ENCODE peak calls at places on chromosome 18, in ten cellular contexts. One of them, this sample, is unnamed.

GRCh38 chr18:7987284-7987976 is 420.3 kb downstream of the PTPRM start:
- DNase-seq in gastrocnemius medialis: no peak
- DNase-seq in WTC11: no peak
- DNase-seq in B cell: no peak
- DNase-seq in CD8-positive, alpha-beta T cell: no peak
- DNase-seq in psoas muscle: no peak
- DNase-seq in left ventricle myocardium inferior: no peak
- DNase-seq in ascending aorta: no peak
- DNase-seq in cardiac fibroblast: peak
- DNase-seq in nephron progenitor cell: no peak
- DNase-seq in this sample: no peak

GRCh38 chr18:56532176-56532840 is 106.1 kb downstream of the TXNL1 start:
- DNase-seq in gastrocnemius medialis: no peak
- DNase-seq in WTC11: no peak
- DNase-seq in B cell: no peak
- DNase-seq in CD8-positive, alpha-beta T cell: no peak
- DNase-seq in psoas muscle: no peak
- DNase-seq in left ventricle myocardium inferior: no peak
- DNase-seq in ascending aorta: no peak
- DNase-seq in cardiac fibroblast: peak
- DNase-seq in nephron progenitor cell: no peak
- DNase-seq in this sample: peak

GRCh38 chr18:35072616-35073015 is 31.4 kb downstream of the MAPRE2 start:
- DNase-seq in gastrocnemius medialis: no peak
- DNase-seq in WTC11: no peak
- DNase-seq in B cell: no peak
- DNase-seq in CD8-positive, alpha-beta T cell: no peak
- DNase-seq in psoas muscle: no peak
- DNase-seq in left ventricle myocardium inferior: no peak
- DNase-seq in ascending aorta: no peak
- DNase-seq in cardiac fibroblast: no peak
- DNase-seq in nephron progenitor cell: no peak
- DNase-seq in this sample: no peak

GRCh38 chr18:79278896-79279295 is 116.8 kb upstream of the NFATC1 start:
- DNase-seq in gastrocnemius medialis: no peak
- DNase-seq in WTC11: no peak
- DNase-seq in B cell: no peak
- DNase-seq in CD8-positive, alpha-beta T cell: no peak
- DNase-seq in psoas muscle: no peak
- DNase-seq in left ventricle myocardium inferior: no peak
- DNase-seq in ascending aorta: no peak
- DNase-seq in cardiac fibroblast: no peak
- DNase-seq in nephron progenitor cell: no peak
- DNase-seq in this sample: no peak

GRCh38 chr18:78912862-78913261 is 66.8 kb upstream of the SALL3 start:
- DNase-seq in gastrocnemius medialis: no peak
- DNase-seq in WTC11: no peak
- DNase-seq in B cell: no peak
- DNase-seq in CD8-positive, alpha-beta T cell: no peak
- DNase-seq in psoas muscle: no peak
- DNase-seq in left ventricle myocardium inferior: no peak
- DNase-seq in ascending aorta: peak
- DNase-seq in cardiac fibroblast: no peak
- DNase-seq in nephron progenitor cell: no peak
- DNase-seq in this sample: no peak

GRCh38 chr18:11052800-11053199 is 96.6 kb downstream of the PIEZO2 start:
- DNase-seq in gastrocnemius medialis: no peak
- DNase-seq in WTC11: no peak
- DNase-seq in B cell: no peak
- DNase-seq in CD8-positive, alpha-beta T cell: no peak
- DNase-seq in psoas muscle: no peak
- DNase-seq in left ventricle myocardium inferior: no peak
- DNase-seq in ascending aorta: no peak
- DNase-seq in cardiac fibroblast: no peak
- DNase-seq in nephron progenitor cell: no peak
- DNase-seq in this sample: no peak

GRCh38 chr18:58911241-58911640 is 46.6 kb downstream of the ZNF532 start:
- DNase-seq in gastrocnemius medialis: no peak
- DNase-seq in WTC11: no peak
- DNase-seq in B cell: no peak
- DNase-seq in CD8-positive, alpha-beta T cell: no peak
- DNase-seq in psoas muscle: no peak
- DNase-seq in left ventricle myocardium inferior: no peak
- DNase-seq in ascending aorta: no peak
- DNase-seq in cardiac fibroblast: no peak
- DNase-seq in nephron progenitor cell: no peak
- DNase-seq in this sample: no peak

GRCh38 chr18:76801567-76802505 is 20.5 kb upstream of the ZNF236 start:
- DNase-seq in gastrocnemius medialis: peak
- DNase-seq in WTC11: peak
- DNase-seq in B cell: peak
- DNase-seq in CD8-positive, alpha-beta T cell: no peak
- DNase-seq in psoas muscle: peak
- DNase-seq in left ventricle myocardium inferior: peak
- DNase-seq in ascending aorta: peak
- DNase-seq in cardiac fibroblast: peak
- DNase-seq in nephron progenitor cell: peak
- DNase-seq in this sample: peak

GRCh38 chr18:71951021-71951420 is 593.1 kb downstream of the CBLN2 start:
- DNase-seq in gastrocnemius medialis: no peak
- DNase-seq in WTC11: no peak
- DNase-seq in B cell: no peak
- DNase-seq in CD8-positive, alpha-beta T cell: no peak
- DNase-seq in psoas muscle: no peak
- DNase-seq in left ventricle myocardium inferior: no peak
- DNase-seq in ascending aorta: no peak
- DNase-seq in cardiac fibroblast: no peak
- DNase-seq in nephron progenitor cell: no peak
- DNase-seq in this sample: no peak

GRCh38 chr18:5075297-5075696 is 121.8 kb downstream of the AKAIN1 start:
- DNase-seq in gastrocnemius medialis: no peak
- DNase-seq in WTC11: no peak
- DNase-seq in B cell: no peak
- DNase-seq in CD8-positive, alpha-beta T cell: no peak
- DNase-seq in psoas muscle: no peak
- DNase-seq in left ventricle myocardium inferior: no peak
- DNase-seq in ascending aorta: no peak
- DNase-seq in cardiac fibroblast: no peak
- DNase-seq in nephron progenitor cell: no peak
- DNase-seq in this sample: no peak

GRCh38 chr18:5068856-5069255 is 128.2 kb downstream of the AKAIN1 start:
- DNase-seq in gastrocnemius medialis: no peak
- DNase-seq in WTC11: no peak
- DNase-seq in B cell: no peak
- DNase-seq in CD8-positive, alpha-beta T cell: no peak
- DNase-seq in psoas muscle: no peak
- DNase-seq in left ventricle myocardium inferior: no peak
- DNase-seq in ascending aorta: no peak
- DNase-seq in cardiac fibroblast: peak
- DNase-seq in nephron progenitor cell: no peak
- DNase-seq in this sample: no peak

GRCh38 chr18:5073026-5073944 is 123.8 kb downstream of the AKAIN1 start:
- DNase-seq in gastrocnemius medialis: no peak
- DNase-seq in WTC11: no peak
- DNase-seq in B cell: peak
- DNase-seq in CD8-positive, alpha-beta T cell: no peak
- DNase-seq in psoas muscle: no peak
- DNase-seq in left ventricle myocardium inferior: no peak
- DNase-seq in ascending aorta: no peak
- DNase-seq in cardiac fibroblast: peak
- DNase-seq in nephron progenitor cell: peak
- DNase-seq in this sample: peak
- TF ChIP-seq CTCF in gastrocnemius medialis: peak
- TF ChIP-seq CTCF in WTC11: no peak
- TF ChIP-seq CTCF in B cell: peak
- TF ChIP-seq CTCF in CD8-positive, alpha-beta T cell: peak
- TF ChIP-seq CTCF in psoas muscle: peak
- TF ChIP-seq CTCF in left ventricle myocardium inferior: peak
- TF ChIP-seq CTCF in ascending aorta: peak
- TF ChIP-seq CTCF in cardiac fibroblast: peak
- TF ChIP-seq CTCF in nephron progenitor cell: peak
- TF ChIP-seq CTCF in this sample: peak

DNA sequence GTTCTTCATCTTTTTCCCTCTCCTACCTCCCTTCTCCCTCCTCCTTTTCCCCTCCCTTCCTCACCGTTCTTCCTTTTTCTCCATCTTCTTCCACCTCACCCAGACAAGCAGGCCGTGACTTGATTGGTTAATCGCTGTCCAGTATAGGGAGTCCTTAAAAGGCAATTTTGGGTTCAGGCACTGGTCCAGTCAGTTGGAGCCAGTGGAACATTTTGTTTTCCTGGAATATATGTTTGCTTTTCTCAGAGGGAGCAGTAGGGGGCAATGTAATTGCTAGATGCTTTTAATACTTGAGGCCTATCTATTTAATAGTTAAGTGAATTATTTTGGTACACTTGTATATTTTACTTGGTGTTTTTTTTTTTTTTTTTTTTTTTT is 15.0 kb downstream of the ELAC1 start:
- DNase-seq in gastrocnemius medialis: no peak
- DNase-seq in WTC11: no peak
- DNase-seq in B cell: no peak
- DNase-seq in CD8-positive, alpha-beta T cell: no peak
- DNase-seq in psoas muscle: no peak
- DNase-seq in left ventricle myocardium inferior: no peak
- DNase-seq in ascending aorta: no peak
- DNase-seq in cardiac fibroblast: peak
- DNase-seq in nephron progenitor cell: no peak
- DNase-seq in this sample: no peak
- TF ChIP-seq CTCF in gastrocnemius medialis: no peak
- TF ChIP-seq CTCF in WTC11: no peak
- TF ChIP-seq CTCF in B cell: no peak
- TF ChIP-seq CTCF in CD8-positive, alpha-beta T cell: no peak
- TF ChIP-seq CTCF in psoas muscle: no peak
- TF ChIP-seq CTCF in left ventricle myocardium inferior: no peak
- TF ChIP-seq CTCF in ascending aorta: no peak
- TF ChIP-seq CTCF in cardiac fibroblast: no peak
- TF ChIP-seq CTCF in nephron progenitor cell: no peak
- TF ChIP-seq CTCF in this sample: no peak

GRCh38 chr18:55405655-55406373 is 182.2 kb downstream of the TCF4 start:
- DNase-seq in gastrocnemius medialis: peak
- DNase-seq in WTC11: no peak
- DNase-seq in B cell: no peak
- DNase-seq in CD8-positive, alpha-beta T cell: no peak
- DNase-seq in psoas muscle: peak
- DNase-seq in left ventricle myocardium inferior: peak
- DNase-seq in ascending aorta: peak
- DNase-seq in cardiac fibroblast: peak
- DNase-seq in nephron progenitor cell: peak
- DNase-seq in this sample: no peak
- TF ChIP-seq CTCF in gastrocnemius medialis: peak
- TF ChIP-seq CTCF in WTC11: no peak
- TF ChIP-seq CTCF in B cell: no peak
- TF ChIP-seq CTCF in CD8-positive, alpha-beta T cell: no peak
- TF ChIP-seq CTCF in psoas muscle: peak
- TF ChIP-seq CTCF in left ventricle myocardium inferior: peak
- TF ChIP-seq CTCF in ascending aorta: no peak
- TF ChIP-seq CTCF in cardiac fibroblast: peak
- TF ChIP-seq CTCF in nephron progenitor cell: no peak
- TF ChIP-seq CTCF in this sample: no peak

GRCh38 chr18:55280515-55280914 is 307.5 kb downstream of the TCF4 start:
- DNase-seq in gastrocnemius medialis: no peak
- DNase-seq in WTC11: no peak
- DNase-seq in B cell: no peak
- DNase-seq in CD8-positive, alpha-beta T cell: no peak
- DNase-seq in psoas muscle: no peak
- DNase-seq in left ventricle myocardium inferior: no peak
- DNase-seq in ascending aorta: no peak
- DNase-seq in cardiac fibroblast: no peak
- DNase-seq in nephron progenitor cell: no peak
- DNase-seq in this sample: no peak

GRCh38 chr18:55272510-55273243 is 313.4 kb upstream of the CCDC68 start:
- DNase-seq in gastrocnemius medialis: no peak
- DNase-seq in WTC11: no peak
- DNase-seq in B cell: no peak
- DNase-seq in CD8-positive, alpha-beta T cell: no peak
- DNase-seq in psoas muscle: no peak
- DNase-seq in left ventricle myocardium inferior: no peak
- DNase-seq in ascending aorta: peak
- DNase-seq in cardiac fibroblast: peak
- DNase-seq in nephron progenitor cell: no peak
- DNase-seq in this sample: no peak

GRCh38 chr18:55269632-55270031 is 310.4 kb upstream of the CCDC68 start:
- DNase-seq in gastrocnemius medialis: no peak
- DNase-seq in WTC11: no peak
- DNase-seq in B cell: no peak
- DNase-seq in CD8-positive, alpha-beta T cell: no peak
- DNase-seq in psoas muscle: no peak
- DNase-seq in left ventricle myocardium inferior: no peak
- DNase-seq in ascending aorta: no peak
- DNase-seq in cardiac fibroblast: no peak
- DNase-seq in nephron progenitor cell: no peak
- DNase-seq in this sample: no peak

DNA sequence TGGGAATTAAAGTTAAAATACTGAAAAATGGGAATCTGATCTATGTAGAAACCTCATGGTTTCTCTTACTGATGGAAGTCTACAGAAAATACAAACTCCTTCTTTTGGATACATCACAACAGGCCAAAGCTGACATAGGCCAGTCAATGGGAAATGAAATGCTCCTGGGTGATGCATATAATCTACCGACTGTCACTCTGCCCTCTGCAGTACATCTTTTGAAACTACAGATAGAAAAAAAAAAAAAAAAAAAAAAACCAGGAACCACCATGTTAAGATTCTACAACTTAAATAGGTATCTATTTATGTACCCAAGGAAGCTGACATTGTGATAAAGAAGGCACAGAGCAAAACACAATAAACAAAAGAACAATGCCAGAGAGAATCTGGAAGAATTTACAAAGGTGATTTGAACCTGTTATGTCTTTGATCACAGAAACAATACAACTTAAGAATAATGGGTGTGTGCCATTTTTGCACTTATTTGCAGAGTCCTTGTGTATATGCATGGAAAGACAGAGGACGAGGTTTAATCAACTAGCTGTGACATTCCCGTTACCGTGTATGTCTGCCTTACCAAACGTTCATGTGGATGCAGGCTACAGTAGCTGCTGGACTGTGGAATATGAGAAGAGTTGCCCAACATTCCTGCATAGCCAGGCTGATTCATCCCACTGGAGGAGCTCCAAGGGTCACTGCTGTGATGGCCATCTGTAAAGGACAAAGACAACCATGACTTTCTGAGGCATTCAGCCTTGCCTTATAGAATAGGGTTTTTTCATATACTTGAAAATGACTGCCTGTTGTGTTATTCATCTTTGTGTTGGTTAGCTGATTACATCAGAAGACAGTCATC is 312.7 kb downstream of the TCF4 start:
- DNase-seq in gastrocnemius medialis: peak
- DNase-seq in WTC11: no peak
- DNase-seq in B cell: peak
- DNase-seq in CD8-positive, alpha-beta T cell: no peak
- DNase-seq in psoas muscle: peak
- DNase-seq in left ventricle myocardium inferior: peak
- DNase-seq in ascending aorta: peak
- DNase-seq in cardiac fibroblast: peak
- DNase-seq in nephron progenitor cell: no peak
- DNase-seq in this sample: no peak
- TF ChIP-seq CTCF in gastrocnemius medialis: peak
- TF ChIP-seq CTCF in WTC11: no peak
- TF ChIP-seq CTCF in B cell: peak
- TF ChIP-seq CTCF in CD8-positive, alpha-beta T cell: no peak
- TF ChIP-seq CTCF in psoas muscle: peak
- TF ChIP-seq CTCF in left ventricle myocardium inferior: peak
- TF ChIP-seq CTCF in ascending aorta: no peak
- TF ChIP-seq CTCF in cardiac fibroblast: peak
- TF ChIP-seq CTCF in nephron progenitor cell: peak
- TF ChIP-seq CTCF in this sample: no peak